ENCODE peak calls at places on chromosomes 7 and 10, in five cellular contexts. One of them, this sample, is unnamed.

GRCh38 chr10:119197921-119198320 is 9.4 kb upstream of the GRK5 start:
- DNase-seq in stimulated activated CD8-positive, alpha-beta memory T cell treated with anti-CD3 and anti-CD28 coated beads, Interleukin-4, amount 100 ng/mL, for 1 hour: no peak
- DNase-seq in cardiac muscle cell: peak
- DNase-seq in AG10803: peak
- DNase-seq in HuH-7.5: no peak
- DNase-seq in this sample: no peak

GRCh38 chr7:2517004-2517403 is 2.6 kb upstream of the LFNG start:
- DNase-seq in stimulated activated CD8-positive, alpha-beta memory T cell treated with anti-CD3 and anti-CD28 coated beads, Interleukin-4, amount 100 ng/mL, for 1 hour: no peak
- DNase-seq in cardiac muscle cell: peak
- DNase-seq in AG10803: peak
- DNase-seq in HuH-7.5: no peak
- DNase-seq in this sample: no peak

GRCh38 chr7:109473172-109473571 is 903.5 kb downstream of the DNAJB9 start:
- DNase-seq in stimulated activated CD8-positive, alpha-beta memory T cell treated with anti-CD3 and anti-CD28 coated beads, Interleukin-4, amount 100 ng/mL, for 1 hour: no peak
- DNase-seq in cardiac muscle cell: no peak
- DNase-seq in AG10803: no peak
- DNase-seq in HuH-7.5: no peak
- DNase-seq in this sample: no peak

GRCh38 chr10:116557305-116557880 is 11.7 kb downstream of the PNLIP start:
- DNase-seq in stimulated activated CD8-positive, alpha-beta memory T cell treated with anti-CD3 and anti-CD28 coated beads, Interleukin-4, amount 100 ng/mL, for 1 hour: no peak
- DNase-seq in cardiac muscle cell: no peak
- DNase-seq in AG10803: no peak
- DNase-seq in HuH-7.5: no peak
- DNase-seq in this sample: no peak

GRCh38 chr10:124152781-124153600 is 59.6 kb upstream of the CHST15 start:
- DNase-seq in stimulated activated CD8-positive, alpha-beta memory T cell treated with anti-CD3 and anti-CD28 coated beads, Interleukin-4, amount 100 ng/mL, for 1 hour: no peak
- DNase-seq in cardiac muscle cell: peak
- DNase-seq in AG10803: peak
- DNase-seq in HuH-7.5: peak
- DNase-seq in this sample: peak

GRCh38 chr7:2554654-2555053 is 670 bp downstream of the BRAT1 start:
- DNase-seq in stimulated activated CD8-positive, alpha-beta memory T cell treated with anti-CD3 and anti-CD28 coated beads, Interleukin-4, amount 100 ng/mL, for 1 hour: no peak
- DNase-seq in cardiac muscle cell: no peak
- DNase-seq in AG10803: no peak
- DNase-seq in HuH-7.5: peak
- DNase-seq in this sample: no peak

GRCh38 chr10:90451283-90451682 is 406.6 kb downstream of the HTR7 start:
- DNase-seq in stimulated activated CD8-positive, alpha-beta memory T cell treated with anti-CD3 and anti-CD28 coated beads, Interleukin-4, amount 100 ng/mL, for 1 hour: no peak
- DNase-seq in cardiac muscle cell: peak
- DNase-seq in AG10803: no peak
- DNase-seq in HuH-7.5: no peak
- DNase-seq in this sample: no peak

GRCh38 chr7:117405519-117405918 is 21.8 kb downstream of the ASZ1 start:
- DNase-seq in stimulated activated CD8-positive, alpha-beta memory T cell treated with anti-CD3 and anti-CD28 coated beads, Interleukin-4, amount 100 ng/mL, for 1 hour: no peak
- DNase-seq in cardiac muscle cell: no peak
- DNase-seq in AG10803: no peak
- DNase-seq in HuH-7.5: no peak
- DNase-seq in this sample: no peak

GRCh38 chr7:140977351-140978140 is 37.2 kb downstream of the MRPS33 start:
- DNase-seq in stimulated activated CD8-positive, alpha-beta memory T cell treated with anti-CD3 and anti-CD28 coated beads, Interleukin-4, amount 100 ng/mL, for 1 hour: no peak
- DNase-seq in cardiac muscle cell: no peak
- DNase-seq in AG10803: no peak
- DNase-seq in HuH-7.5: no peak
- DNase-seq in this sample: no peak

GRCh38 chr10:36602374-36602773 is 523.0 kb upstream of the ANKRD30A start:
- DNase-seq in stimulated activated CD8-positive, alpha-beta memory T cell treated with anti-CD3 and anti-CD28 coated beads, Interleukin-4, amount 100 ng/mL, for 1 hour: no peak
- DNase-seq in cardiac muscle cell: peak
- DNase-seq in AG10803: peak
- DNase-seq in HuH-7.5: no peak
- DNase-seq in this sample: no peak

GRCh38 chr10:71433116-71433982 is 36.6 kb downstream of the CDH23 start:
- DNase-seq in stimulated activated CD8-positive, alpha-beta memory T cell treated with anti-CD3 and anti-CD28 coated beads, Interleukin-4, amount 100 ng/mL, for 1 hour: no peak
- DNase-seq in cardiac muscle cell: peak
- DNase-seq in AG10803: no peak
- DNase-seq in HuH-7.5: no peak
- DNase-seq in this sample: no peak

GRCh38 chr7:100545636-100546128 is 6.7 kb downstream of the AGFG2 start:
- DNase-seq in stimulated activated CD8-positive, alpha-beta memory T cell treated with anti-CD3 and anti-CD28 coated beads, Interleukin-4, amount 100 ng/mL, for 1 hour: no peak
- DNase-seq in cardiac muscle cell: peak
- DNase-seq in AG10803: peak
- DNase-seq in HuH-7.5: no peak
- DNase-seq in this sample: no peak

GRCh38 chr7:92973293-92973731 is 136.9 kb upstream of the CDK6 start:
- DNase-seq in stimulated activated CD8-positive, alpha-beta memory T cell treated with anti-CD3 and anti-CD28 coated beads, Interleukin-4, amount 100 ng/mL, for 1 hour: no peak
- DNase-seq in cardiac muscle cell: no peak
- DNase-seq in AG10803: peak
- DNase-seq in HuH-7.5: no peak
- DNase-seq in this sample: no peak

GRCh38 chr7:37921340-37921805 is 933 bp downstream of the EPDR1 start:
- DNase-seq in stimulated activated CD8-positive, alpha-beta memory T cell treated with anti-CD3 and anti-CD28 coated beads, Interleukin-4, amount 100 ng/mL, for 1 hour: no peak
- DNase-seq in cardiac muscle cell: peak
- DNase-seq in AG10803: peak
- DNase-seq in HuH-7.5: no peak
- DNase-seq in this sample: no peak

GRCh38 chr10:116766241-116767198 is 24.2 kb upstream of the HSPA12A start:
- DNase-seq in stimulated activated CD8-positive, alpha-beta memory T cell treated with anti-CD3 and anti-CD28 coated beads, Interleukin-4, amount 100 ng/mL, for 1 hour: no peak
- DNase-seq in cardiac muscle cell: no peak
- DNase-seq in AG10803: no peak
- DNase-seq in HuH-7.5: no peak
- DNase-seq in this sample: no peak

GRCh38 chr7:25803117-25803887 is 348.7 kb upstream of the NFE2L3 start:
- DNase-seq in stimulated activated CD8-positive, alpha-beta memory T cell treated with anti-CD3 and anti-CD28 coated beads, Interleukin-4, amount 100 ng/mL, for 1 hour: no peak
- DNase-seq in cardiac muscle cell: no peak
- DNase-seq in AG10803: no peak
- DNase-seq in HuH-7.5: no peak
- DNase-seq in this sample: no peak

GRCh38 chr7:45921699-45922519 is 837 bp upstream of the IGFBP3 start:
- DNase-seq in stimulated activated CD8-positive, alpha-beta memory T cell treated with anti-CD3 and anti-CD28 coated beads, Interleukin-4, amount 100 ng/mL, for 1 hour: no peak
- DNase-seq in cardiac muscle cell: peak
- DNase-seq in AG10803: peak
- DNase-seq in HuH-7.5: peak
- DNase-seq in this sample: no peak

GRCh38 chr10:119257894-119258293 is 50.5 kb downstream of the GRK5 start:
- DNase-seq in stimulated activated CD8-positive, alpha-beta memory T cell treated with anti-CD3 and anti-CD28 coated beads, Interleukin-4, amount 100 ng/mL, for 1 hour: no peak
- DNase-seq in cardiac muscle cell: peak
- DNase-seq in AG10803: no peak
- DNase-seq in HuH-7.5: no peak
- DNase-seq in this sample: no peak

GRCh38 chr7:27155816-27156507 is 513 bp downstream of the HOXA7 start:
- DNase-seq in stimulated activated CD8-positive, alpha-beta memory T cell treated with anti-CD3 and anti-CD28 coated beads, Interleukin-4, amount 100 ng/mL, for 1 hour: no peak
- DNase-seq in cardiac muscle cell: no peak
- DNase-seq in AG10803: peak
- DNase-seq in HuH-7.5: peak
- DNase-seq in this sample: no peak

GRCh38 chr7:128221929-128222403 is 19.1 kb upstream of the LEP start:
- DNase-seq in stimulated activated CD8-positive, alpha-beta memory T cell treated with anti-CD3 and anti-CD28 coated beads, Interleukin-4, amount 100 ng/mL, for 1 hour: no peak
- DNase-seq in cardiac muscle cell: peak
- DNase-seq in AG10803: peak
- DNase-seq in HuH-7.5: no peak
- DNase-seq in this sample: no peak

GRCh38 chr10:50400694-50401093 is 149.4 kb upstream of the ASAH2 start:
- DNase-seq in stimulated activated CD8-positive, alpha-beta memory T cell treated with anti-CD3 and anti-CD28 coated beads, Interleukin-4, amount 100 ng/mL, for 1 hour: no peak
- DNase-seq in cardiac muscle cell: no peak
- DNase-seq in AG10803: peak
- DNase-seq in HuH-7.5: no peak
- DNase-seq in this sample: no peak

GRCh38 chr7:130272456-130273080 is 5.9 kb downstream of the CPA2 start:
- DNase-seq in stimulated activated CD8-positive, alpha-beta memory T cell treated with anti-CD3 and anti-CD28 coated beads, Interleukin-4, amount 100 ng/mL, for 1 hour: no peak
- DNase-seq in cardiac muscle cell: no peak
- DNase-seq in AG10803: no peak
- DNase-seq in HuH-7.5: no peak
- DNase-seq in this sample: no peak

GRCh38 chr7:18400726-18401125 is 94.8 kb upstream of the HDAC9 start:
- DNase-seq in stimulated activated CD8-positive, alpha-beta memory T cell treated with anti-CD3 and anti-CD28 coated beads, Interleukin-4, amount 100 ng/mL, for 1 hour: no peak
- DNase-seq in cardiac muscle cell: no peak
- DNase-seq in AG10803: no peak
- DNase-seq in HuH-7.5: no peak
- DNase-seq in this sample: no peak

GRCh38 chr10:49138361-49138891 is 4.6 kb upstream of the FAM170B start:
- DNase-seq in stimulated activated CD8-positive, alpha-beta memory T cell treated with anti-CD3 and anti-CD28 coated beads, Interleukin-4, amount 100 ng/mL, for 1 hour: no peak
- DNase-seq in cardiac muscle cell: peak
- DNase-seq in AG10803: peak
- DNase-seq in HuH-7.5: no peak
- DNase-seq in this sample: no peak

GRCh38 chr7:1611708-1612241 is 41.9 kb upstream of the PSMG3 start:
- DNase-seq in stimulated activated CD8-positive, alpha-beta memory T cell treated with anti-CD3 and anti-CD28 coated beads, Interleukin-4, amount 100 ng/mL, for 1 hour: no peak
- DNase-seq in cardiac muscle cell: peak
- DNase-seq in AG10803: peak
- DNase-seq in HuH-7.5: no peak
- DNase-seq in this sample: no peak

GRCh38 chr10:74576586-74576985 is 249.8 kb upstream of the KAT6B start:
- DNase-seq in stimulated activated CD8-positive, alpha-beta memory T cell treated with anti-CD3 and anti-CD28 coated beads, Interleukin-4, amount 100 ng/mL, for 1 hour: no peak
- DNase-seq in cardiac muscle cell: no peak
- DNase-seq in AG10803: no peak
- DNase-seq in HuH-7.5: no peak
- DNase-seq in this sample: no peak

GRCh38 chr10:3813267-3813666 is 28.3 kb upstream of the KLF6 start:
- DNase-seq in stimulated activated CD8-positive, alpha-beta memory T cell treated with anti-CD3 and anti-CD28 coated beads, Interleukin-4, amount 100 ng/mL, for 1 hour: no peak
- DNase-seq in cardiac muscle cell: no peak
- DNase-seq in AG10803: peak
- DNase-seq in HuH-7.5: no peak
- DNase-seq in this sample: no peak

GRCh38 chr7:50502001-50502684 is 52.0 kb upstream of the FIGNL1 start:
- DNase-seq in stimulated activated CD8-positive, alpha-beta memory T cell treated with anti-CD3 and anti-CD28 coated beads, Interleukin-4, amount 100 ng/mL, for 1 hour: no peak
- DNase-seq in cardiac muscle cell: peak
- DNase-seq in AG10803: peak
- DNase-seq in HuH-7.5: no peak
- DNase-seq in this sample: no peak

GRCh38 chr10:124603376-124604213 is 140.6 kb downstream of the FAM53B start:
- DNase-seq in stimulated activated CD8-positive, alpha-beta memory T cell treated with anti-CD3 and anti-CD28 coated beads, Interleukin-4, amount 100 ng/mL, for 1 hour: no peak
- DNase-seq in cardiac muscle cell: no peak
- DNase-seq in AG10803: no peak
- DNase-seq in HuH-7.5: no peak
- DNase-seq in this sample: no peak

GRCh38 chr7:144873316-144873845 is 37.5 kb upstream of the TPK1 start:
- DNase-seq in stimulated activated CD8-positive, alpha-beta memory T cell treated with anti-CD3 and anti-CD28 coated beads, Interleukin-4, amount 100 ng/mL, for 1 hour: no peak
- DNase-seq in cardiac muscle cell: no peak
- DNase-seq in AG10803: no peak
- DNase-seq in HuH-7.5: no peak
- DNase-seq in this sample: no peak

GRCh38 chr10:107914450-107915276 is 750.2 kb upstream of the SORCS1 start:
- DNase-seq in stimulated activated CD8-positive, alpha-beta memory T cell treated with anti-CD3 and anti-CD28 coated beads, Interleukin-4, amount 100 ng/mL, for 1 hour: no peak
- DNase-seq in cardiac muscle cell: peak
- DNase-seq in AG10803: peak
- DNase-seq in HuH-7.5: peak
- DNase-seq in this sample: no peak

GRCh38 chr7:29287366-29287765 is 92.8 kb downstream of the CHN2 start:
- DNase-seq in stimulated activated CD8-positive, alpha-beta memory T cell treated with anti-CD3 and anti-CD28 coated beads, Interleukin-4, amount 100 ng/mL, for 1 hour: no peak
- DNase-seq in cardiac muscle cell: peak
- DNase-seq in AG10803: peak
- DNase-seq in HuH-7.5: no peak
- DNase-seq in this sample: no peak

GRCh38 chr10:132457328-132458070 is 60.5 kb downstream of the PWWP2B start:
- DNase-seq in stimulated activated CD8-positive, alpha-beta memory T cell treated with anti-CD3 and anti-CD28 coated beads, Interleukin-4, amount 100 ng/mL, for 1 hour: no peak
- DNase-seq in cardiac muscle cell: no peak
- DNase-seq in AG10803: no peak
- DNase-seq in HuH-7.5: no peak
- DNase-seq in this sample: no peak

GRCh38 chr10:50396491-50397311 is 145.4 kb upstream of the ASAH2 start:
- DNase-seq in stimulated activated CD8-positive, alpha-beta memory T cell treated with anti-CD3 and anti-CD28 coated beads, Interleukin-4, amount 100 ng/mL, for 1 hour: no peak
- DNase-seq in cardiac muscle cell: peak
- DNase-seq in AG10803: peak
- DNase-seq in HuH-7.5: no peak
- DNase-seq in this sample: no peak